ENCODE peak calls at places on chromosomes 7 and 10, in seven cellular contexts. Q, Y, E, I, V, M and J are unnamed samples.

GRCh38 chr10:59366310-59366709 is 4.0 kb upstream of the FAM13C start:
- DNase-seq in M (no peak), I (no peak), V (no peak), E (no peak), Q (no peak), Y (no peak), J (no peak)

GRCh38 chr7:101179117-101179779 is 845 bp downstream of the NAT16 start:
- DNase-seq in M (no peak), I (no peak), V (no peak), Q (no peak), E (no peak), Y (no peak), J (peak)

GRCh38 chr10:97534746-97535367 is 36.1 kb downstream of the UBTD1 start:
- DNase-seq in V (no peak), E (peak), Y (no peak), M (peak), I (peak), Q (peak), J (peak)

GRCh38 chr10:82397859-82398258 is 522.9 kb downstream of the NRG3 start:
- DNase-seq in I (no peak), V (peak), E (no peak), M (no peak), Q (no peak), Y (no peak), J (peak)

GRCh38 chr10:114420811-114421485 is 16.6 kb upstream of the AFAP1L2 start:
- DNase-seq in E (no peak), I (peak), M (peak), Q (no peak), Y (no peak), V (no peak), J (no peak)

GRCh38 chr10:1516492-1517224 is 220.7 kb downstream of the ADARB2 start:
- DNase-seq in V (no peak), E (no peak), M (no peak), I (no peak), Y (no peak), Q (no peak), J (no peak)

GRCh38 chr10:4058514-4059029 is 273.6 kb upstream of the KLF6 start:
- DNase-seq in V (no peak), Y (no peak), M (no peak), Q (no peak), I (no peak), E (no peak), J (no peak)

GRCh38 chr10:103870503-103870902 is 15.1 kb upstream of the SH3PXD2A start:
- DNase-seq in V (no peak), E (no peak), M (peak), I (no peak), Y (peak), Q (no peak), J (peak)

GRCh38 chr7:73652541-73652949 is 15.1 kb upstream of the VPS37D start:
- DNase-seq in V (no peak), M (no peak), E (no peak), I (no peak), Y (no peak), Q (no peak), J (no peak)

GRCh38 chr10:47048533-47048905 is 137.3 kb downstream of the PTPN20 start:
- DNase-seq in E (no peak), I (no peak), M (no peak), Y (no peak), Q (peak), V (no peak), J (peak)

GRCh38 chr7:100547872-100548271 is 8.9 kb downstream of the AGFG2 start:
- DNase-seq in I (no peak), V (no peak), Q (no peak), M (no peak), Y (no peak), E (no peak), J (no peak)

GRCh38 chr10:34955391-34955790 is 134.8 kb downstream of the CUL2 start:
- DNase-seq in E (no peak), V (no peak), Q (no peak), Y (no peak), M (no peak), I (no peak), J (no peak)

GRCh38 chr10:34705563-34705962 is 109.5 kb downstream of the PARD3 start:
- DNase-seq in I (no peak), M (no peak), Y (no peak), E (no peak), V (no peak), Q (no peak), J (no peak)

GRCh38 chr10:124592101-124592500 is 130.5 kb downstream of the LHPP start:
- DNase-seq in E (no peak), M (no peak), I (no peak), Y (no peak), Q (no peak), V (no peak), J (no peak)

GRCh38 chr10:96397902-96398301 is 39.1 kb upstream of the OPALIN start:
- DNase-seq in V (no peak), Y (no peak), E (no peak), I (no peak), M (no peak), Q (no peak), J (no peak)
- H2BK120ac ChIP-seq in V (no peak), Y (no peak), E (no peak), I (no peak), M (no peak), Q (no peak), J (no peak)

DNA sequence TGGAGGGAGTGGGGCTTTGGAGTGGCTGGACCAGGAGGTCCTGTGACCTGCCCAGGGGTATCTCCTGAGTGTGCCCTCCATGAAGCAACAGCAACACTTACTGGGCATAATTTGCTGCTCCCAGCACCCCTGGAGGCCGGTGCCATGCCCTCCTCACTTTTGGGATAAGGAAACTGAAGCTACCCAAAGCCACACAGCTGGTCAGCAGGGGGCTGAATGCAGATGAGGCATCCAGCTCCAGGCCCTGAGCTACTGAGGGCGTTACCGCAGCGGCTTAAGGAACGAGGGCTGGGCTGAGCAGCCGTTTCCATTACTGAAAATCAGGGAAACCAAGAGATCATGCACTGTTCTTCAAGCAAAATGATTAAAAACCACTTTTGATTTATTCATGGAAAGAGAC is 408.9 kb downstream of the GLRX3 start:
- DNase-seq in E (no peak), Q (peak), Y (no peak), I (no peak), M (no peak), V (peak), J (peak)
- H2BK120ac ChIP-seq in E (no peak), Q (no peak), Y (no peak), I (no peak), M (no peak), V (no peak), J (no peak)

GRCh38 chr10:96440257-96441125 is 73.2 kb downstream of the TLL2 start:
- DNase-seq in V (no peak), Y (no peak), E (no peak), M (no peak), Q (no peak), I (no peak), J (no peak)

GRCh38 chr10:96436035-96436434 is 77.2 kb upstream of the OPALIN start:
- DNase-seq in M (no peak), E (no peak), Q (no peak), Y (no peak), V (no peak), I (no peak), J (no peak)

GRCh38 chr10:96439655-96440217 is 74.0 kb downstream of the TLL2 start:
- DNase-seq in M (peak), I (no peak), V (no peak), Q (no peak), Y (no peak), E (no peak), J (no peak)

GRCh38 chr10:96442017-96442643 is 71.6 kb downstream of the TLL2 start:
- DNase-seq in V (no peak), I (no peak), Y (no peak), M (peak), Q (no peak), E (no peak), J (no peak)

GRCh38 chr10:96441126-96441905 is 72.4 kb downstream of the TLL2 start:
- DNase-seq in Y (no peak), E (no peak), M (peak), V (no peak), Q (no peak), I (no peak), J (peak)
- H2BK120ac ChIP-seq in Y (no peak), E (no peak), M (no peak), V (no peak), Q (no peak), I (no peak), J (no peak)

GRCh38 chr10:123523833-123524232 is 142.3 kb upstream of the GPR26 start:
- DNase-seq in M (no peak), Q (no peak), V (no peak), E (no peak), I (no peak), Y (no peak), J (no peak)
- H2BK120ac ChIP-seq in M (no peak), Q (no peak), V (no peak), E (no peak), I (no peak), Y (no peak), J (no peak)

GRCh38 chr7:1100386-1100785 is 12.5 kb downstream of the GPER1 start:
- DNase-seq in Q (no peak), E (no peak), I (no peak), Y (no peak), V (no peak), M (no peak), J (no peak)
- H2BK120ac ChIP-seq in Q (no peak), E (no peak), I (no peak), Y (no peak), V (peak), M (no peak), J (no peak)

DNA sequence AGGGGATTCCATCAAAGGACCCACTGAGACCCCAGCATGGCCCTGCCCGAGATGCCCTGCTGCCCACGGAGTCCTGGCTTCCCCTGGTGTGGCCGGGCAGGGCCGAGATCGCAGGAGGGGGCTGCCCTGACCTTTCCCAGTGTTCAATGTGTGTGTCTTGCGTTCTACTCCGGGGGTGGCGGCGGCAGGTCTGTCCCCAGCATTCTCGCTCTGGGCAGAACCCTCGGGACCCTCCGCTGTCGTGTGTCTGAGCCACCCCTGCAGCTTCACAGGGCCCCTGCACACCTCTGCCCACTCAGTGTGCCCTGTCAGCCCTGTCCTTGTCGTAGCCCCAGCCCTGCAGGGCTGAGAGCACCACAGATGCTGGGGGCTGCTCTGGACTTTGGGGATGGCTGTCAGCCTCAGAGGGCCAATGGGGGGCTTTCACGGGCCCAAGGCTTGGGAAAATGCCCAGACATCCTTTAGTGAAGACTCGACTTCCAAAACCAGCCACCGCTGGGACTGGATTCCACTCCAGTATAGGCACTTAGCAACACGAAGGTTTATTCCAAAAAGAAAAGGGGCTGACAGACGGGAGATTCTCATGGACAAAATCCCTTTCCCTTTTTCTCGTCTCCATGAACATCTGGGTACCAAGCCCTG is 30.0 kb upstream of the KNDC1 start:
- DNase-seq in Q (no peak), M (no peak), E (no peak), I (no peak), Y (no peak), V (no peak), J (no peak)
- H2BK120ac ChIP-seq in Q (no peak), M (no peak), E (no peak), I (no peak), Y (no peak), V (no peak), J (no peak)

GRCh38 chr7:26356266-26356665 is 64.6 kb downstream of the SNX10 start:
- DNase-seq in Q (no peak), I (no peak), E (no peak), Y (no peak), V (no peak), M (no peak), J (no peak)
- H2BK120ac ChIP-seq in Q (no peak), I (no peak), E (no peak), Y (no peak), V (no peak), M (no peak), J (no peak)

GRCh38 chr7:112370436-112370835 is 79.8 kb upstream of the IFRD1 start:
- DNase-seq in Y (no peak), I (no peak), V (no peak), Q (no peak), E (no peak), M (no peak), J (no peak)
- H2BK120ac ChIP-seq in Y (no peak), I (no peak), V (no peak), Q (no peak), E (no peak), M (no peak), J (no peak)

DNA sequence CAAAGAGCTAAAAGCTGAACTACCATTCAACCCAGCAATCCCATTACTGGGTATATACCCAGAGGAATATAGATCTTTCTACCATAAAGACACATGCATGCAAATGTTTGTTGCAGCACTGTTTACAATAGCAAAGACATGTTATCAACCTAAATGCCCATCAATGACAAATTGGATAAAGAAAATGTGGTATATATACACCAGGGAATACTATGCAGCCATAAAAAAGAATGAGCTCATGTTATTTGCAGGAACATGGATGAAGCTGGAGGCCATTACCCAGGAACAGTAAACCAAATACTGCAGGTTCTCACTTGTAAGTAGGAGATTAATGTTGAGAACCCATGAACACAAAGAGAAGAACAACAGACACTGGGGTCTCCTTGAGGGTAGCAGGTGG is 1295.1 kb downstream of the TYW1 start:
- DNase-seq in M (no peak), V (no peak), I (no peak), E (no peak), Q (no peak), Y (no peak), J (no peak)
- H2BK120ac ChIP-seq in M (no peak), V (no peak), I (no peak), E (no peak), Q (no peak), Y (no peak), J (no peak)